ENCODE peak calls at places on chromosomes 3 and 15, in six cellular contexts. One of them, this sample, is unnamed.

GRCh38 chr3:70982700-70983140 is 600.8 kb downstream of the FOXP1 start:
- DNase-seq in GF-D8: no peak
- DNase-seq in heart left ventricle: peak
- DNase-seq in astrocyte: peak
- DNase-seq in activated CD8-positive, alpha-beta memory T cell treated with anti-CD3 and anti-CD28 coated beads, Interleukin-2, amount 50 U/mL, for 48 hours: peak
- DNase-seq in NCI-H510A: peak
- DNase-seq in this sample: peak

GRCh38 chr15:60004019-60004845 is at the start of gene FOXB1:
- DNase-seq in heart left ventricle: no peak
- DNase-seq in activated CD8-positive, alpha-beta memory T cell treated with anti-CD3 and anti-CD28 coated beads, Interleukin-2, amount 50 U/mL, for 48 hours: no peak
- DNase-seq in GF-D8: no peak
- DNase-seq in NCI-H510A: no peak
- DNase-seq in astrocyte: no peak
- DNase-seq in this sample: no peak

GRCh38 chr15:28094732-28095521 is 4.2 kb downstream of the OCA2 start:
- DNase-seq in activated CD8-positive, alpha-beta memory T cell treated with anti-CD3 and anti-CD28 coated beads, Interleukin-2, amount 50 U/mL, for 48 hours: no peak
- DNase-seq in GF-D8: no peak
- DNase-seq in astrocyte: no peak
- DNase-seq in NCI-H510A: no peak
- DNase-seq in heart left ventricle: no peak
- DNase-seq in this sample: no peak

GRCh38 chr3:71512000-71512399 is 71.5 kb downstream of the FOXP1 start:
- DNase-seq in activated CD8-positive, alpha-beta memory T cell treated with anti-CD3 and anti-CD28 coated beads, Interleukin-2, amount 50 U/mL, for 48 hours: no peak
- DNase-seq in astrocyte: no peak
- DNase-seq in GF-D8: no peak
- DNase-seq in heart left ventricle: no peak
- DNase-seq in NCI-H510A: no peak
- DNase-seq in this sample: no peak

GRCh38 chr15:72865486-72865885 is 81.9 kb upstream of the ADPGK start:
- DNase-seq in GF-D8: no peak
- DNase-seq in activated CD8-positive, alpha-beta memory T cell treated with anti-CD3 and anti-CD28 coated beads, Interleukin-2, amount 50 U/mL, for 48 hours: peak
- DNase-seq in NCI-H510A: no peak
- DNase-seq in heart left ventricle: no peak
- DNase-seq in astrocyte: no peak
- DNase-seq in this sample: no peak

GRCh38 chr3:31235062-31235704 is 297.5 kb upstream of the STT3B start:
- DNase-seq in GF-D8: no peak
- DNase-seq in NCI-H510A: no peak
- DNase-seq in heart left ventricle: no peak
- DNase-seq in activated CD8-positive, alpha-beta memory T cell treated with anti-CD3 and anti-CD28 coated beads, Interleukin-2, amount 50 U/mL, for 48 hours: no peak
- DNase-seq in astrocyte: no peak
- DNase-seq in this sample: no peak

GRCh38 chr15:70582143-70582945 is 181.0 kb downstream of the UACA start:
- DNase-seq in NCI-H510A: no peak
- DNase-seq in activated CD8-positive, alpha-beta memory T cell treated with anti-CD3 and anti-CD28 coated beads, Interleukin-2, amount 50 U/mL, for 48 hours: peak
- DNase-seq in heart left ventricle: no peak
- DNase-seq in astrocyte: peak
- DNase-seq in GF-D8: no peak
- DNase-seq in this sample: no peak

GRCh38 chr3:100042577-100042981 is 71.7 kb downstream of the FILIP1L start:
- DNase-seq in heart left ventricle: no peak
- DNase-seq in astrocyte: peak
- DNase-seq in GF-D8: no peak
- DNase-seq in NCI-H510A: no peak
- DNase-seq in activated CD8-positive, alpha-beta memory T cell treated with anti-CD3 and anti-CD28 coated beads, Interleukin-2, amount 50 U/mL, for 48 hours: no peak
- DNase-seq in this sample: no peak

GRCh38 chr3:173529062-173529711 is 131.6 kb downstream of the NLGN1 start:
- DNase-seq in heart left ventricle: no peak
- DNase-seq in astrocyte: peak
- DNase-seq in activated CD8-positive, alpha-beta memory T cell treated with anti-CD3 and anti-CD28 coated beads, Interleukin-2, amount 50 U/mL, for 48 hours: no peak
- DNase-seq in GF-D8: no peak
- DNase-seq in NCI-H510A: peak
- DNase-seq in this sample: no peak

GRCh38 chr3:77254967-77255831 is 215.3 kb downstream of the ROBO2 start:
- DNase-seq in NCI-H510A: peak
- DNase-seq in heart left ventricle: no peak
- DNase-seq in activated CD8-positive, alpha-beta memory T cell treated with anti-CD3 and anti-CD28 coated beads, Interleukin-2, amount 50 U/mL, for 48 hours: no peak
- DNase-seq in astrocyte: peak
- DNase-seq in GF-D8: no peak
- DNase-seq in this sample: peak

GRCh38 chr3:89107461-89108035 is at the start of gene EPHA3:
- DNase-seq in heart left ventricle: peak
- DNase-seq in GF-D8: no peak
- DNase-seq in NCI-H510A: no peak
- DNase-seq in astrocyte: peak
- DNase-seq in activated CD8-positive, alpha-beta memory T cell treated with anti-CD3 and anti-CD28 coated beads, Interleukin-2, amount 50 U/mL, for 48 hours: peak
- DNase-seq in this sample: peak

GRCh38 chr3:134883697-134884385 is 88.8 kb downstream of the EPHB1 start:
- DNase-seq in GF-D8: no peak
- DNase-seq in heart left ventricle: no peak
- DNase-seq in astrocyte: peak
- DNase-seq in activated CD8-positive, alpha-beta memory T cell treated with anti-CD3 and anti-CD28 coated beads, Interleukin-2, amount 50 U/mL, for 48 hours: no peak
- DNase-seq in NCI-H510A: no peak
- DNase-seq in this sample: no peak

This sample was measured in hippocampal formation.